ENCODE peak calls at places on chromosome 13, in four cellular contexts. K is adrenal gland, E is AG10803, F is testis. M is an unnamed sample.
A peak's percentile ranks its signal among the peaks of the same experiment; 100 is the strongest.

GRCh38 chr13:103431880-103432279 is 365.7 kb upstream of the SLC10A2 start:
- DNase-seq in K (no peak), E (no peak), F (no peak), M (no peak)

GRCh38 chr13:104648291-104648690 is 1582.1 kb upstream of the SLC10A2 start:
- DNase-seq in K (no peak), E (no peak), F (no peak), M (no peak)

GRCh38 chr13:99320693-99321481 is 13.7 kb upstream of the GPR183 start:
- DNase-seq in K (no peak), E (peak; percentile 88), F (no peak), M (peak; percentile 67)

GRCh38 chr13:91609353-91609752 is 210.9 kb downstream of the GPC5 start:
- DNase-seq in K (no peak), E (no peak), F (peak; percentile 17), M (no peak)

GRCh38 chr13:112885782-112886268 is 83.2 kb upstream of the MCF2L start:
- DNase-seq in K (peak; percentile 96), E (peak; percentile 77), F (peak; percentile 89), M (peak; percentile 89)

GRCh38 chr13:31046711-31047279 is 114.3 kb downstream of the TEX26 start:
- DNase-seq in K (no peak), E (no peak), F (peak; percentile 52), M (peak; percentile 58)

GRCh38 chr13:48496796-48497195 is 36.1 kb downstream of the RCBTB2 start:
- DNase-seq in K (no peak), E (no peak), F (no peak), M (no peak)

GRCh38 chr13:104810242-104810641 is 1725.2 kb downstream of the EFNB2 start:
- DNase-seq in K (no peak), E (no peak), F (no peak), M (no peak)

GRCh38 chr13:85261757-85262346 is 537.4 kb downstream of the SLITRK6 start:
- DNase-seq in K (no peak), E (no peak), F (no peak), M (peak; percentile 21)

GRCh38 chr13:38783992-38784875 is 97.4 kb downstream of the FREM2 start:
- DNase-seq in K (no peak), E (no peak), F (no peak), M (no peak)

GRCh38 chr13:97257800-97258799 is 36.0 kb downstream of the MBNL2 start:
- DNase-seq in K (peak; percentile 90), E (peak; percentile 88), F (no peak), M (peak; percentile 67)

GRCh38 chr13:74287672-74288169 is 153.5 kb upstream of the KLF12 start:
- DNase-seq in K (peak; percentile 50), E (peak; percentile 50), F (peak; percentile 77), M (peak; percentile 87)

GRCh38 chr13:52001120-52001731 is 10.0 kb downstream of the ATP7B start:
- DNase-seq in K (no peak), E (peak; percentile 55), F (no peak), M (peak; percentile 55)

GRCh38 chr13:51997641-51998330 is 13.5 kb downstream of the ATP7B start:
- DNase-seq in K (no peak), E (no peak), F (no peak), M (no peak)

GRCh38 chr13:51996660-51997059 is 14.6 kb downstream of the ATP7B start:
- DNase-seq in K (no peak), E (no peak), F (no peak), M (no peak)

GRCh38 chr13:51999525-51999924 is 11.7 kb downstream of the ATP7B start:
- DNase-seq in K (no peak), E (peak; percentile 8), F (peak; percentile 38), M (no peak)

GRCh38 chr13:51998723-51999471 is 12.4 kb downstream of the ATP7B start:
- DNase-seq in K (no peak), E (no peak), F (no peak), M (no peak)
- H3K4me3 ChIP-seq in K (no peak overlapping the region), E (no peak overlapping the region), F (no peak overlapping the region), M (no peak overlapping the region)

GRCh38 chr13:39960206-39960605 is 304.7 kb downstream of the COG6 start:
- DNase-seq in K (no peak), E (no peak), F (no peak), M (no peak)
- TF ChIP-seq CTCF in K (no peak), E (no peak), F (no peak), M (no peak)

GRCh38 chr13:94701313-94702180 is 10.8 kb downstream of the SOX21 start:
- DNase-seq in K (no peak), E (no peak), F (no peak), M (no peak)
- H3K4me3 ChIP-seq in K (no peak overlapping the region), E (no peak overlapping the region), F (no peak overlapping the region), M (no peak overlapping the region)

DNA sequence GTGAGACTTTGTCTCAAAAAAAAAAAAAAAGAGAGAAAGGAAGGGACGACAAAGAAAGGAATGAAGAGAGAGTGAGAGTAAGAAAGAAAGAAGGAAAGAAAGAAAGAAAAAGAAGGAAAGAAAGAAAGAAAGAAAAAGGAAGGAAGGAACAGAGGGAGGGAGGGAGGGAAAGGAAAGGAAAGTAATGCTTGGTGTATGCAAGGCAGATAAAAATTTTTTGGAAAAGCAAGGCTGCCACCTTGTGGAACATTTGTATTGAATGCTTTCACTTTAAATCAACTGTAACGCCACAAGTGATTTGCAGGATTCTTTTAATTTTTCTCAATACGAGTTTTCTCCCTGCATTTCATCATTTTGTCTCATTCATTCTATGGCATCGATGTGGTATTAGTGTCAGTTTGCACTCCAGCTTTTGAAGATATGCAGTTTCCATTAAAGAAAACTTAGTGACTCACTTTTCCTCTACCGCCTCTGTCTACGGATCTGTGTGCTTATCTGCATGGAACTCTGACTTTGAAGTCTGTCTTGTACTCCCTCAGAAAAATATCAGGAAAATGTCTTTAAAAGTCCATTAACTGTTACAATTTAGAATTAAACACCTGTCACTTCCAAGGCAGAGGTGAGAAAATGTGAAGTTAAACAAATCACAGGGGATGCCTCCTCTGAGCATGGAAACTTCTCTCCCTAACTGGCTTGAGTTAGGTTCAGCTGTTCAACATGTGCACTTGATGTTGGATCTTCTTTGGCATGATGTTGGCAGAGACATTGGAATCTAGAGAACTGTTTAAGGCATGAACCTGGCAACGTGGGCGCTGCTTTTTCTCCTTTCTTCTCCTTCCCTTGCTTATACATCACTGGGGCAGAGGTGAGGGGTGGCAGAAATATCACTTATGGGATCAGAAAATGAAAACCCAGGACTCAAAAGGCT is 20.0 kb upstream of the ZDHHC20 start:
- DNase-seq in K (no peak), E (peak; percentile 77), F (peak; percentile 59), M (peak; percentile 85)
- TF ChIP-seq CTCF in K (peak; percentile 77), E (peak; percentile 69), F (peak; percentile 49), M (peak; percentile 25)

GRCh38 chr13:95035311-95036109 is 265.7 kb downstream of the ABCC4 start:
- DNase-seq in K (no peak), E (no peak), F (no peak), M (no peak)

GRCh38 chr13:95038949-95039348 is 262.3 kb downstream of the ABCC4 start:
- DNase-seq in K (no peak), E (no peak), F (no peak), M (no peak)

GRCh38 chr13:95033890-95034289 is 267.4 kb downstream of the ABCC4 start:
- DNase-seq in K (no peak), E (no peak), F (no peak), M (no peak)

GRCh38 chr13:95044452-95045205 is 256.6 kb downstream of the ABCC4 start:
- DNase-seq in K (no peak), E (no peak), F (no peak), M (no peak)

DNA sequence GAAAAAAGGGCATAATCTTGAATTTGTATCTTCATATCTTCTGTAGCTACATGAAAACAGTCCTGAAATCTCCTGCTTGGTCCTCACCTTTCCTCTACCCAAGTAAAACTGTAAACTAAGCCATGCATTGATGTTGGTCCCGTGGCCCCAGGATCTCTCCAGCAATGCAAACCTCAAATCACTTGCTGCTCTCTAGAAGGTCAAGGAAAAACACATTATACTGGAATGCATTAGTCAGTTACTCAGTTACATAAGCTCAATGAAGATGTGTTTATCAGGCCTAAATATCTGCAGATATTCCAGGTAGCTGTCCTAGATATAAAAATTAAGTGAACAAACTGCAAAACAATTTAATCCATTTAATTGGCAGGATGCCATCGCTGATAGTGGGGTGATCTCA is 261.8 kb downstream of the ABCC4 start:
- DNase-seq in K (no peak), E (peak; percentile 9), F (no peak), M (peak; percentile 9)
- H3K4me3 ChIP-seq in K (no peak overlapping the region), E (no peak overlapping the region), F (no peak overlapping the region), M (no peak overlapping the region)

DNA sequence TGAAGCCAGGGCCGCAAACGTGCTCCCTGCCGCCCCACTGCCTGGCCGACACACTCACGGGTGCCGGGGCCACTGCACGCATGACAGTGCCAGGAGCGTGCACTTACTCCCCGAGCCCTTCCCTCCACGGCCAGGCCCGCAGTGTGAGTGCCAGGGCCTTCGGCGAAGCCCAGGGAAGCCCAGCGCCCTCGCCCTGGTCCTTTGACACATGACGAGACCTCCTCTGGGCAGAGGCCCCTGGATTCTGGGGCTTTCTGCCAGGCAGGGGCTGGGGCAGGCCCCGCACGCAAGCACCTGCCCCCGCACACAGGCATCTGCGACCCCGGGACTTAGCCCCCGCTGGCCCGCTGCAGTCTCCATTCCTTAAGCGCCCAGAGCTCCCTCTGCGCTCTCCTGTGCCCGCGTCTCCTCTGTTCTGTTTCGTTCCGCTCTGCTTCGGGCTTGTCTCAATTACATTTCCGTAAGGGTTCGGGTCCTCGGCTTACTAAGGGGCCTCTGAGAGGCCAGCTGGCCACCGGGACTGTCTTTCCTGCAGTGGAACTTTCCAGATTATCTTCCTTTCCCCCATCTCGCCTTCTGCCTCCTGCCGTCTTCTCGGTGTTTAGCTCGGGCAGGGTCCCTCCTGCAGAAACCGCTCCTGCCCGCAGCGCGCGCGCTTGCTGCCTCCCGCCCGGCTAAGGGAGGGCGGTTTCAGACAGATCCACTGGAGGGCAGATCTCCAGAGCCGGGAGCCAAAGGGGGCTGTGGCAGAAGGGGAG is 98.8 kb downstream of the ING1 start:
- DNase-seq in K (no peak), E (peak; percentile 17), F (no peak), M (no peak)
- TF ChIP-seq CTCF in K (peak; percentile 11), E (no peak), F (no peak), M (no peak)

GRCh38 chr13:78593652-78594494 is 9.5 kb downstream of the POU4F1 start:
- DNase-seq in K (no peak), E (no peak), F (no peak), M (no peak)
- H3K4me3 ChIP-seq in K (no peak overlapping the region), E (no peak overlapping the region), F (no peak overlapping the region), M (no peak overlapping the region)